ENCODE peak calls at places on chromosome 7, in ten cellular contexts. One of them, this sample, is unnamed.

GRCh38 chr7:47934831-47935230 is 13.4 kb downstream of the PKD1L1 start:
- DNase-seq in Peyer's patch: no peak
- DNase-seq in right lobe of liver: no peak
- DNase-seq in HCT116: no peak
- DNase-seq in upper lobe of left lung: no peak
- DNase-seq in endothelial cell of umbilical vein: no peak
- DNase-seq in IMR-90: no peak
- DNase-seq in sigmoid colon: no peak
- DNase-seq in transverse colon: no peak
- DNase-seq in A549: no peak
- DNase-seq in this sample: no peak

GRCh38 chr7:158910254-158911053 is 54.1 kb downstream of the DYNC2I1 start:
- DNase-seq in sigmoid colon: no peak
- DNase-seq in HCT116: no peak
- DNase-seq in endothelial cell of umbilical vein: no peak
- DNase-seq in A549: no peak
- DNase-seq in Peyer's patch: no peak
- DNase-seq in upper lobe of left lung: peak
- DNase-seq in transverse colon: no peak
- DNase-seq in IMR-90: no peak
- DNase-seq in right lobe of liver: no peak
- DNase-seq in this sample: no peak

GRCh38 chr7:115789901-115790300 is 240.7 kb downstream of the TFEC start:
- DNase-seq in IMR-90: no peak
- DNase-seq in HCT116: no peak
- DNase-seq in Peyer's patch: no peak
- DNase-seq in transverse colon: no peak
- DNase-seq in sigmoid colon: peak
- DNase-seq in endothelial cell of umbilical vein: no peak
- DNase-seq in upper lobe of left lung: peak
- DNase-seq in right lobe of liver: peak
- DNase-seq in A549: no peak
- DNase-seq in this sample: no peak

GRCh38 chr7:96723622-96724021 is 14.0 kb upstream of the SEM1 start:
- DNase-seq in upper lobe of left lung: no peak
- DNase-seq in HCT116: no peak
- DNase-seq in IMR-90: no peak
- DNase-seq in sigmoid colon: no peak
- DNase-seq in transverse colon: no peak
- DNase-seq in endothelial cell of umbilical vein: no peak
- DNase-seq in A549: no peak
- DNase-seq in right lobe of liver: no peak
- DNase-seq in Peyer's patch: no peak
- DNase-seq in this sample: no peak

GRCh38 chr7:29135851-29136250 is 10.5 kb downstream of the CPVL start:
- DNase-seq in A549: no peak
- DNase-seq in IMR-90: no peak
- DNase-seq in transverse colon: no peak
- DNase-seq in HCT116: no peak
- DNase-seq in right lobe of liver: no peak
- DNase-seq in endothelial cell of umbilical vein: no peak
- DNase-seq in sigmoid colon: no peak
- DNase-seq in Peyer's patch: no peak
- DNase-seq in upper lobe of left lung: no peak
- DNase-seq in this sample: no peak

GRCh38 chr7:100589341-100589935 is 3.3 kb downstream of the FBXO24 start:
- DNase-seq in right lobe of liver: no peak
- DNase-seq in upper lobe of left lung: no peak
- DNase-seq in transverse colon: no peak
- DNase-seq in A549: no peak
- DNase-seq in endothelial cell of umbilical vein: no peak
- DNase-seq in IMR-90: no peak
- DNase-seq in HCT116: no peak
- DNase-seq in Peyer's patch: no peak
- DNase-seq in sigmoid colon: peak
- DNase-seq in this sample: no peak

GRCh38 chr7:81162771-81163525 is 244.1 kb upstream of the SEMA3C start:
- DNase-seq in IMR-90: peak
- DNase-seq in upper lobe of left lung: no peak
- DNase-seq in right lobe of liver: no peak
- DNase-seq in endothelial cell of umbilical vein: no peak
- DNase-seq in A549: no peak
- DNase-seq in sigmoid colon: no peak
- DNase-seq in HCT116: no peak
- DNase-seq in transverse colon: no peak
- DNase-seq in Peyer's patch: no peak
- DNase-seq in this sample: no peak

GRCh38 chr7:130417215-130417614 is 23.6 kb downstream of the CEP41 start:
- DNase-seq in sigmoid colon: no peak
- DNase-seq in upper lobe of left lung: no peak
- DNase-seq in endothelial cell of umbilical vein: no peak
- DNase-seq in A549: no peak
- DNase-seq in HCT116: no peak
- DNase-seq in transverse colon: no peak
- DNase-seq in right lobe of liver: no peak
- DNase-seq in Peyer's patch: no peak
- DNase-seq in IMR-90: no peak
- DNase-seq in this sample: no peak

GRCh38 chr7:68488366-68489060 is 1109.8 kb upstream of the AUTS2 start:
- DNase-seq in transverse colon: no peak
- DNase-seq in HCT116: no peak
- DNase-seq in A549: no peak
- DNase-seq in IMR-90: no peak
- DNase-seq in sigmoid colon: no peak
- DNase-seq in right lobe of liver: no peak
- DNase-seq in Peyer's patch: no peak
- DNase-seq in upper lobe of left lung: peak
- DNase-seq in endothelial cell of umbilical vein: no peak
- DNase-seq in this sample: peak

DNA sequence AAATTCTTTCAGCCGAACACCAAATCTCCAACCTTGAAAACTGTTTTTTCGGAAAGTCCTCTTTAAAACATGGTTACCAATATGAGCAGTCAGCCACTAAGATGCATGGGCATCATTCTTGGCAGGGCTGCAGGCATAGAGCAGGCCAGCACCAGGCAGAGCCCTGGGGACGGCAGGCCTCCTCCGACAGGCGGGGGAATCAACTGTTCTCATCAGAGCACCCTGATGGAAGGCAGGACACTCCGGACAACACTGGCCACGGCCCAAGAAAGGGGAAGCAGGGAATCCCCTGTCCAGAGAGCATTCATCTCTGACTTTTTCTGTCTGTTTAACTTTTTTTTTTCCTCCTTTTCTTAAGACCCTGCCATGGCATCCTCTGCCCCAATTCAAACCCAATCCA is 1.4 kb upstream of the NOS3 start:
- DNase-seq in IMR-90: no peak
- DNase-seq in transverse colon: no peak
- DNase-seq in A549: no peak
- DNase-seq in upper lobe of left lung: no peak
- DNase-seq in endothelial cell of umbilical vein: no peak
- DNase-seq in sigmoid colon: no peak
- DNase-seq in Peyer's patch: no peak
- DNase-seq in HCT116: no peak
- DNase-seq in right lobe of liver: peak
- DNase-seq in this sample: no peak
- H3K4me3 ChIP-seq in IMR-90: no peak
- H3K4me3 ChIP-seq in transverse colon: no peak
- H3K4me3 ChIP-seq in A549: no peak
- H3K4me3 ChIP-seq in upper lobe of left lung: no peak
- H3K4me3 ChIP-seq in endothelial cell of umbilical vein: no peak
- H3K4me3 ChIP-seq in sigmoid colon: no peak
- H3K4me3 ChIP-seq in Peyer's patch: no peak
- H3K4me3 ChIP-seq in HCT116: no peak
- H3K4me3 ChIP-seq in right lobe of liver: no peak
- H3K4me3 ChIP-seq in this sample: no peak

DNA sequence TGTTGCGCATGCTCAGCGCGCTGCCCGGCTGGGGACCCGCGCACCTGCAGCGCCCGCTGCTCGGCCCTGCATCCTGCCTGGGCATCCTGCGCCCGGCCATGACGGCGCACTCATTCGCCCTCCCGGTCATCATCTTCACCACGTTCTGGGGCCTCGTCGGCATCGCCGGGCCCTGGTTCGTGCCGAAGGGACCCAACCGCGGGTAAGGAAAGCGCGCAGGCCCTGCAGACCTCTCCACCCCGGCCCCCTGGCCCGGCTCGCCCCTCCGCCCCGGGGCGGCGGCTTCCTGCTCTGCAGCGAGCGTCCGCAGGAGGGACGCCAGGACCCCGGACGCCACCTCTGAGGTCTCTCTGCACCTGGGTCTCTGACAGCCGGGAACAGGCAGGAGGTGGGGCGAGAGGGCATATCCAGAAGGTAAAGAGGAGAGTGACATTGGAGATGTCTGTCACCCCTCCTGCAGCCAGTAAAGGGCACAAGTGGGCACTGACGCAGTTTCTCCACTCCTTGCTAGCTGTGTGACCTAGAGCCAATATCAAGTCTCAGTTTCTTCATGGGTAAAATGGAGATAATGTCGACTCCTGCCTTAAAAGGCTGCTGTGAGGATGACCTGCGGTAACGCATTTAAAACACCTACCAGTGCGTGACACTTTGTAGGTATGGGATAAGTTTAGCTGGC is at the start of gene ATP6V0E2:
- DNase-seq in Peyer's patch: peak
- DNase-seq in IMR-90: no peak
- DNase-seq in sigmoid colon: no peak
- DNase-seq in endothelial cell of umbilical vein: no peak
- DNase-seq in transverse colon: no peak
- DNase-seq in upper lobe of left lung: no peak
- DNase-seq in A549: no peak
- DNase-seq in right lobe of liver: no peak
- DNase-seq in HCT116: no peak
- DNase-seq in this sample: no peak
- TF ChIP-seq POLR2A in Peyer's patch: no peak
- TF ChIP-seq POLR2A in IMR-90: no peak
- TF ChIP-seq POLR2A in sigmoid colon: no peak
- TF ChIP-seq POLR2A in endothelial cell of umbilical vein: no peak
- TF ChIP-seq POLR2A in transverse colon: no peak
- TF ChIP-seq POLR2A in upper lobe of left lung: peak
- TF ChIP-seq POLR2A in A549: peak
- TF ChIP-seq POLR2A in right lobe of liver: peak
- TF ChIP-seq POLR2A in HCT116: peak
- TF ChIP-seq POLR2A in this sample: no peak

DNA sequence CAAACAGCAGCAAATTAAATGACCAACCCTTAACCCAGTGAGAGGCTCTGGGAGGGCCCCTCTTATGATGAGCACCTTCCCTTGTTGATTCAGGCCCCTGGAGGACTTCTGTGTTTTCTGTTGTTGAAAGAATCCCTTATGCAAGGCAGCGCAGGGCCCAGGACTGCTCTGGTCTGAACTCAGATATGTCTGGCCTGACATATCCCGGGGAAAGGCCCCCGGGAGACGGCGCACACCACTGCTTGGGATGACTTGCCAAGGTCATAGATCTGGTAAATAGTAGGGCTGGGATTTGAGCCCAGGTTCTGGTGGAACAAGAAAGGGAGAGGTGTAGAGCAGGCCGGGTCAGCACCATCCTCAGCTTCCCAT is 124.0 kb downstream of the AOAH start:
- DNase-seq in endothelial cell of umbilical vein: no peak
- DNase-seq in sigmoid colon: no peak
- DNase-seq in transverse colon: no peak
- DNase-seq in right lobe of liver: peak
- DNase-seq in A549: no peak
- DNase-seq in IMR-90: no peak
- DNase-seq in upper lobe of left lung: peak
- DNase-seq in Peyer's patch: no peak
- DNase-seq in HCT116: no peak
- DNase-seq in this sample: no peak
- H3K27ac ChIP-seq in endothelial cell of umbilical vein: no peak
- H3K27ac ChIP-seq in sigmoid colon: no peak
- H3K27ac ChIP-seq in transverse colon: no peak
- H3K27ac ChIP-seq in right lobe of liver: peak
- H3K27ac ChIP-seq in A549: no peak
- H3K27ac ChIP-seq in IMR-90: no peak
- H3K27ac ChIP-seq in upper lobe of left lung: peak
- H3K27ac ChIP-seq in Peyer's patch: no peak
- H3K27ac ChIP-seq in HCT116: no peak
- H3K27ac ChIP-seq in this sample: no peak

GRCh38 chr7:102425639-102426267 is 7.6 kb upstream of the ORAI2 start:
- DNase-seq in endothelial cell of umbilical vein: no peak
- DNase-seq in HCT116: no peak
- DNase-seq in upper lobe of left lung: peak
- DNase-seq in Peyer's patch: peak
- DNase-seq in IMR-90: no peak
- DNase-seq in A549: no peak
- DNase-seq in right lobe of liver: peak
- DNase-seq in sigmoid colon: no peak
- DNase-seq in transverse colon: peak
- DNase-seq in this sample: peak
- H3K4me3 ChIP-seq in endothelial cell of umbilical vein: no peak
- H3K4me3 ChIP-seq in HCT116: no peak
- H3K4me3 ChIP-seq in upper lobe of left lung: no peak
- H3K4me3 ChIP-seq in Peyer's patch: no peak
- H3K4me3 ChIP-seq in IMR-90: no peak
- H3K4me3 ChIP-seq in A549: no peak
- H3K4me3 ChIP-seq in right lobe of liver: no peak
- H3K4me3 ChIP-seq in sigmoid colon: no peak
- H3K4me3 ChIP-seq in transverse colon: no peak
- H3K4me3 ChIP-seq in this sample: no peak

GRCh38 chr7:124922200-124922599 is 7.4 kb downstream of the POT1 start:
- DNase-seq in sigmoid colon: no peak
- DNase-seq in transverse colon: no peak
- DNase-seq in endothelial cell of umbilical vein: peak
- DNase-seq in HCT116: no peak
- DNase-seq in right lobe of liver: no peak
- DNase-seq in A549: no peak
- DNase-seq in upper lobe of left lung: no peak
- DNase-seq in IMR-90: peak
- DNase-seq in Peyer's patch: no peak
- DNase-seq in this sample: no peak
- TF ChIP-seq POLR2A in sigmoid colon: no peak
- TF ChIP-seq POLR2A in transverse colon: no peak
- TF ChIP-seq POLR2A in endothelial cell of umbilical vein: no peak
- TF ChIP-seq POLR2A in HCT116: no peak
- TF ChIP-seq POLR2A in right lobe of liver: no peak
- TF ChIP-seq POLR2A in A549: no peak
- TF ChIP-seq POLR2A in upper lobe of left lung: no peak
- TF ChIP-seq POLR2A in IMR-90: no peak
- TF ChIP-seq POLR2A in Peyer's patch: no peak
- TF ChIP-seq POLR2A in this sample: no peak

DNA sequence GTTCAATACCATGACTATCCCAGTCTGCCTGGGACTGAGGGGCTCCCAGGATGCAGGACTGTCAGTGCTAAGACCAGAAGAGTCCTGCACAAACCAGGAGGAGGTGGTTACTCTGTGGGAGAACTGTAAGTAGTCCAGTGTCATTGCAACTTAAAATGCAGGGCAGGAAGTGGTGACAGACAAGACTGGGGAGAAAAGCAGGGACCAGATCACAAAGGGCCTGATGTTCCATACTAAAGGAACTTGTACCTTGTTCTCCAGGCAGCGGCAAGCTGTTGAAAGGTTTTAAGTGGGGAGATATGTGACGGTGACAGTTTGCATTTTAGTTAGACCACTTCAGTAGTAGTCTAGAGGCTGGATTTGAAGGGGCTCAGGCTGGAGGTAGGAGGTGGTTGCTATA is 65.8 kb upstream of the GLCCI1 start:
- DNase-seq in right lobe of liver: no peak
- DNase-seq in transverse colon: no peak
- DNase-seq in A549: no peak
- DNase-seq in IMR-90: no peak
- DNase-seq in HCT116: no peak
- DNase-seq in sigmoid colon: no peak
- DNase-seq in Peyer's patch: no peak
- DNase-seq in upper lobe of left lung: no peak
- DNase-seq in endothelial cell of umbilical vein: no peak
- DNase-seq in this sample: no peak
- H3K27ac ChIP-seq in right lobe of liver: no peak
- H3K27ac ChIP-seq in transverse colon: no peak
- H3K27ac ChIP-seq in A549: no peak
- H3K27ac ChIP-seq in IMR-90: no peak
- H3K27ac ChIP-seq in HCT116: no peak
- H3K27ac ChIP-seq in sigmoid colon: no peak
- H3K27ac ChIP-seq in Peyer's patch: no peak
- H3K27ac ChIP-seq in upper lobe of left lung: no peak
- H3K27ac ChIP-seq in endothelial cell of umbilical vein: no peak
- H3K27ac ChIP-seq in this sample: no peak

This sample was measured in adrenal gland.